ENCODE peak calls at places on chromosomes 16 and 17, in four cellular contexts. X, K, Q and M are unnamed samples.
A peak's percentile ranks its signal among the peaks of the same experiment; 100 is the strongest.

GRCh38 chr17:43125967-43126910 is 1.1 kb upstream of the BRCA1 start:
- DNase-seq in X (no peak), K (no peak), Q (no peak), M (no peak)

GRCh38 chr17:11511696-11512095 is 86.6 kb upstream of the DNAH9 start:
- DNase-seq in X (no peak), K (no peak), Q (no peak), M (no peak)

GRCh38 chr17:73697872-73698271 is 53.6 kb upstream of the SDK2 start:
- DNase-seq in X (no peak), K (no peak), Q (no peak), M (no peak)

GRCh38 chr17:78875738-78876597 is 27.0 kb downstream of the CEP295NL start:
- DNase-seq in X (peak; percentile 40), K (peak; percentile 29), Q (no peak), M (peak; percentile 67)

GRCh38 chr17:62761884-62762283 is 46.2 kb downstream of the MARCHF10 start:
- DNase-seq in X (no peak), K (no peak), Q (no peak), M (no peak)

GRCh38 chr17:83126275-83126930 is 47.0 kb downstream of the METRNL start:
- DNase-seq in X (no peak), K (no peak), Q (peak; percentile 45), M (no peak)

GRCh38 chr16:72317378-72317777 is 145.4 kb upstream of the PMFBP1 start:
- DNase-seq in X (peak; percentile 24), K (peak; percentile 86), Q (no peak), M (peak; percentile 72)

GRCh38 chr17:43169561-43170139 is 1.4 kb upstream of the NBR1 start:
- DNase-seq in X (no peak), K (peak; percentile 83), Q (peak; percentile 53), M (peak; percentile 14)

GRCh38 chr16:22220076-22220453 is 14.0 kb downstream of the EEF2K start:
- DNase-seq in X (no peak), K (no peak), Q (peak; percentile 84), M (peak; percentile 58)